ENCODE peak calls at places on chromosomes 6 and 20, in four cellular contexts. B, S, X and C are unnamed samples.

GRCh38 chr6:148887181-148887580 is 140.4 kb downstream of the UST start:
- DNase-seq in B (no peak), X (no peak), S (no peak), C (peak)

GRCh38 chr6:157944983-157945931 is 36.4 kb upstream of the SYNJ2 start:
- DNase-seq in B (no peak), X (peak), S (no peak), C (peak)

GRCh38 chr20:3071610-3072529 is at the start of gene OXT:
- DNase-seq in S (no peak), X (peak), B (peak), C (no peak)

GRCh38 chr20:50604451-50604850 is 86.9 kb downstream of the RIPOR3 start:
- DNase-seq in B (no peak), S (no peak), X (no peak), C (no peak)

GRCh38 chr6:54267798-54268197 is 40.4 kb upstream of the TINAG start:
- DNase-seq in B (no peak), X (peak), S (peak), C (peak)

GRCh38 chr6:114559419-114559818 is 216.6 kb upstream of the HS3ST5 start:
- DNase-seq in S (no peak), B (no peak), X (no peak), C (no peak)

GRCh38 chr20:33076662-33077398 is 2.6 kb upstream of the BPIFB4 start:
- DNase-seq in S (no peak), X (no peak), B (no peak), C (no peak)

GRCh38 chr6:70717038-70717801 is 49.5 kb downstream of the SMAP1 start:
- DNase-seq in S (no peak), B (no peak), X (no peak), C (no peak)

GRCh38 chr6:35128496-35128895 is 12.6 kb downstream of the TCP11 start:
- DNase-seq in B (no peak), S (no peak), X (peak), C (peak)

GRCh38 chr6:28811873-28812272 is 111.9 kb downstream of the TRIM27 start:
- DNase-seq in X (peak), S (no peak), B (no peak), C (no peak)

GRCh38 chr6:135540207-135540877 is 42.8 kb upstream of the AHI1 start:
- DNase-seq in S (peak), X (peak), B (no peak), C (peak)

GRCh38 chr20:62707981-62708521 is 585 bp upstream of the NTSR1 start:
- DNase-seq in X (no peak), B (no peak), S (no peak), C (no peak)

GRCh38 chr20:13009682-13010406 is 1.1 kb downstream of the SPTLC3 start:
- DNase-seq in B (no peak), X (peak), S (peak), C (peak)

GRCh38 chr6:7468382-7469081 is 72.9 kb upstream of the DSP start:
- DNase-seq in X (peak), S (peak), B (peak), C (peak)

GRCh38 chr6:54291738-54292137 is 16.5 kb upstream of the TINAG start:
- DNase-seq in B (no peak), S (peak), X (peak), C (peak)

GRCh38 chr6:161216616-161217205 is 57.1 kb downstream of the AGPAT4 start:
- DNase-seq in X (no peak), S (no peak), B (no peak), C (no peak)

GRCh38 chr20:6402026-6402425 is 279.2 kb upstream of the FERMT1 start:
- DNase-seq in X (peak), S (no peak), B (no peak), C (no peak)

GRCh38 chr6:7886132-7886531 is 24.5 kb downstream of the TXNDC5 start:
- DNase-seq in B (no peak), X (no peak), S (no peak), C (no peak)

GRCh38 chr6:163181666-163182180 is 232.8 kb upstream of the QKI start:
- DNase-seq in S (no peak), X (peak), B (no peak), C (no peak)

GRCh38 chr6:163087981-163088380 is 326.5 kb upstream of the QKI start:
- DNase-seq in B (no peak), S (no peak), X (no peak), C (no peak)

GRCh38 chr6:107079429-107079828 is 35.9 kb downstream of the BEND3 start:
- DNase-seq in X (no peak), B (no peak), S (no peak), C (no peak)

GRCh38 chr6:71602385-71602949 is 283.9 kb upstream of the RIMS1 start:
- DNase-seq in X (peak), S (peak), B (no peak), C (peak)

GRCh38 chr20:61556116-61556515 is 304.1 kb downstream of the CDH4 start:
- DNase-seq in S (peak), B (no peak), X (peak), C (peak)

GRCh38 chr20:62236674-62236996 is 1.7 kb upstream of the OSBPL2 start:
- DNase-seq in X (no peak), B (no peak), S (no peak), C (no peak)

GRCh38 chr20:19670829-19671228 is 87.2 kb upstream of the RIN2 start:
- DNase-seq in X (no peak), B (no peak), S (no peak), C (no peak)

GRCh38 chr6:125191916-125192609 is 38.5 kb downstream of the TPD52L1 start:
- DNase-seq in S (peak), X (peak), B (peak), C (peak)

GRCh38 chr20:46580613-46581012 is 30.2 kb upstream of the OCSTAMP start:
- DNase-seq in S (no peak), B (no peak), X (no peak), C (no peak)

GRCh38 chr20:62370807-62371587 is 3.9 kb upstream of the LAMA5 start:
- DNase-seq in B (no peak), X (no peak), S (no peak), C (no peak)

GRCh38 chr6:147758305-147758704 is 249.8 kb downstream of the SAMD5 start:
- DNase-seq in B (no peak), X (no peak), S (no peak), C (no peak)

GRCh38 chr6:99979953-99980352 is 14.1 kb downstream of the MCHR2 start:
- DNase-seq in X (no peak), S (no peak), B (no peak), C (no peak)

GRCh38 chr6:160137989-160138835 is 16.6 kb downstream of the SLC22A1 start:
- DNase-seq in X (peak), B (no peak), S (peak), C (peak)

GRCh38 chr6:147615659-147616456 is 107.4 kb downstream of the SAMD5 start:
- DNase-seq in X (peak), S (no peak), B (no peak), C (peak)

GRCh38 chr6:42777126-42777822 is 4.6 kb upstream of the BICRAL start:
- DNase-seq in S (peak), B (no peak), X (peak), C (peak)

GRCh38 chr6:138959521-138959920 is 28.5 kb downstream of the REPS1 start:
- DNase-seq in S (peak), B (no peak), X (no peak), C (no peak)

GRCh38 chr20:19265646-19266374 is 53.4 kb downstream of the SLC24A3 start:
- DNase-seq in B (no peak), X (no peak), S (no peak), C (no peak)

GRCh38 chr6:38489951-38490350 is 149.8 kb downstream of the BTBD9 start:
- DNase-seq in X (peak), B (no peak), S (peak), C (peak)

GRCh38 chr20:63831696-63832686 is 927 bp upstream of the ZBTB46 start:
- DNase-seq in X (peak), B (peak), S (no peak), C (no peak)

GRCh38 chr6:148538251-148539190 is 195.9 kb downstream of the SASH1 start:
- DNase-seq in X (peak), B (no peak), S (peak), C (peak)

GRCh38 chr20:5168582-5169396 is 42.0 kb downstream of the CDS2 start:
- DNase-seq in S (peak), B (no peak), X (peak), C (peak)

GRCh38 chr20:63578224-63579016 is 4.4 kb upstream of the HELZ2 start:
- DNase-seq in X (no peak), S (no peak), B (no peak), C (no peak)

GRCh38 chr20:23227274-23227673 is 123.3 kb upstream of the NXT1 start:
- DNase-seq in S (no peak), X (no peak), B (no peak), C (no peak)

GRCh38 chr20:23227976-23228375 is 122.6 kb upstream of the NXT1 start:
- DNase-seq in X (peak), B (no peak), S (peak), C (no peak)

GRCh38 chr20:23224806-23225205 is 125.8 kb upstream of the NXT1 start:
- DNase-seq in S (no peak), B (no peak), X (no peak), C (no peak)

GRCh38 chr20:23225407-23226060 is 125.1 kb upstream of the NXT1 start:
- DNase-seq in B (peak), X (peak), S (peak), C (peak)

DNA sequence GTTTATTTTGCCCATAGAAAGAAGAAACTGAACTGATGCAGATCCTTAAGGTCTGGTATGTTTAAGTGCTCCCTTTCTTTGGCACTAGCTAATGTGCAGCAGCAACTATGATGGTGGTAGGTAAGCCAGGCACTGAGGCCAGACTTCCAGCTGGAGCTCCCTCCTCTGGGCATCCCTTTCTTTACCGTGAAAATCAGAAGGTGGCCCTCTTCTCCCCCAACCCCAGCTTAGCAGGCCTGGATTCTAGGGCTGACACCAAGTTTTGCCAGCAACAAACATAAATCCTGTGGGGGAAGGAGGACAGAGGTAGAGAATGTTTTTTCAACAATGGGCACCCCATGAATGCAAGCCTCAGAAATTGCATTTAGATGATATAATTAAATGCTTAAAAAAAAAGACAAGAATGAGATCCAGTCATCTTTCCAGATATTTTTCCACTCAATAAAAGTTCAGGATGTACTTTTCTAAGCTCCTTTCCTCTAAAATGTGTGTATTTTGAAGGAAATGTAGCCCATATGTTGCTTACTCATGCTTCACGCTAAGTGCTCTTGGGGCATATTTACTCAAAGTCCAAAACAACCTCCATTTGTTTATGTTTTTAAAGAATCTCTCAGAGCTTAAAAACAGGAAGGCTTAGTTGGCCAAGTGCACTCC is 123.9 kb upstream of the NXT1 start:
- DNase-seq in X (no peak), S (no peak), B (no peak), C (no peak)
- TF ChIP-seq CTCF in X (no peak), S (no peak), B (no peak), C (no peak)

GRCh38 chr6:32522302-32523047 is 7.6 kb downstream of the HLA-DRB5 start:
- DNase-seq in S (no peak), B (no peak), X (no peak), C (no peak)
- H3K4me3 ChIP-seq in S (no peak), B (no peak), X (no peak), C (no peak)

GRCh38 chr6:26087284-26088115 is at the start of gene HFE:
- DNase-seq in S (peak), X (peak), B (peak), C (peak)
- TF ChIP-seq CTCF in S (peak), X (peak), B (peak), C (no peak)

DNA sequence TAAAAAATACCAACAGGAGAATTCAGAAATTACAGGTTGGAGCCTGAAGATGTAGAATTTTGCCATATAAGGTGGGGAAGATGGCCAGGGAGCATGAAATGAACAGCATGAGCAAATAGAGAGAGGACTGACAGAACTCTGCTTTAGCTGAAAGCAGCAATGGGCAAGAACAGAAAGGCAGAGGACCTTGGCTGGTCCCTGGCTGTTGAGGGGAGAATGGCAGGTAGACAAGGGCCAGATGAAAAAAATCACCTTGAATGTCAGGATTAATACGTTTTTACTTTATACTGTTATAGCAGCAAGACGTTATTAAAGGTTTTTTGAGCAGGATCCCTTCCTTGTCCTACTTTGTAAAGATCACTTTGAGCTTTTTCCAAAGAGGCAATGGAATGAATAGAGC is 991 bp downstream of the PPIL1 start:
- DNase-seq in S (no peak), B (no peak), X (no peak), C (no peak)
- H3K4me3 ChIP-seq in S (peak), B (peak), X (peak), C (peak)

DNA sequence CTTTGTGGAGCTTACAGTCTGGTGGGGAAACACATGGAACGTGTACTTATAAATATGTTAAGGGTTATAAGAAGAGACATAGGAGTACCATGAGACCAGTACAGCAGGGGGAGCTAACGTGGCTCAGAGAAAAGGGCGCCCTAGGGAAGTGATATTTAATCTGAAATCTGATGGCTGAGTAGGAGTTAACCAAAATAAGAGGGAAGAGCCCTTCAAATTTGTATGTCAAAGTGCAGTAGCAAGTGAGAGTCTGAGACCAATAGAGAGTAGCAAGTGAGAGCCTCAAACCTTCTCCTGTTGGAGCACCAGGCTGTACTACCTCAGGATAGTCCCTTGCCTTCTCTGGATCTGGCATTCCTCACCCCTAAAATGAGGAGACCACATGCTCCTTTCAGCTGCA is 6.1 kb upstream of the PKIG start:
- DNase-seq in B (no peak), S (peak), X (peak), C (peak)
- TF ChIP-seq CTCF in B (peak), S (peak), X (peak), C (peak)